ENCODE peak calls at places on chromosomes 16 and 17, in four cellular contexts. E is M059J, L is activated T-cell treated with anti-CD3 and anti-CD28 coated beads for 48 hours, W is T-helper 22 cell. M is an unnamed sample.

GRCh38 chr17:74833501-74834361 is 26.0 kb downstream of the GRIN2C start:
- DNase-seq in W (no peak), E (peak), L (no peak), M (no peak)

GRCh38 chr17:45893725-45894021 is 681 bp upstream of the MAPT start:
- DNase-seq in W (no peak), L (no peak), E (no peak), M (no peak)

GRCh38 chr16:79286646-79287423 is 313.7 kb downstream of the MAF start:
- DNase-seq in W (no peak), L (peak), E (no peak), M (no peak)

GRCh38 chr16:31248344-31248743 is 11.4 kb upstream of the ITGAM start:
- DNase-seq in W (no peak), L (no peak), E (no peak), M (no peak)

GRCh38 chr16:54342001-54342776 is 55.6 kb upstream of the IRX3 start:
- DNase-seq in W (no peak), E (no peak), L (no peak), M (peak)

GRCh38 chr16:787978-788398 is at the start of gene RPUSD1:
- DNase-seq in W (no peak), E (no peak), L (no peak), M (no peak)

GRCh38 chr17:81180836-81181810 is 15.1 kb upstream of the AATK start:
- DNase-seq in L (no peak), W (no peak), E (no peak), M (no peak)

GRCh38 chr17:48738424-48738802 is 9.9 kb upstream of the HOXB13 start:
- DNase-seq in E (no peak), L (no peak), W (no peak), M (no peak)

GRCh38 chr17:57986841-57987581 is 1.0 kb downstream of the VEZF1 start:
- DNase-seq in W (peak), L (peak), E (peak), M (peak)

GRCh38 chr16:11138026-11138768 is 117.8 kb downstream of the SOCS1 start:
- DNase-seq in L (no peak), W (no peak), E (peak), M (peak)

GRCh38 chr17:14069251-14069981 is at the start of gene COX10:
- DNase-seq in W (peak), L (peak), E (peak), M (peak)

GRCh38 chr17:79294459-79295071 is 219.9 kb downstream of the ENGASE start:
- DNase-seq in E (peak), W (no peak), L (peak), M (peak)

GRCh38 chr17:80978499-80979497 is 12.8 kb upstream of the CHMP6 start:
- DNase-seq in E (no peak), W (no peak), L (no peak), M (no peak)

GRCh38 chr17:77608431-77608830 is 350.1 kb upstream of the TNRC6C start:
- DNase-seq in L (no peak), E (no peak), W (no peak), M (no peak)

GRCh38 chr16:52578007-52578828 is 31.3 kb upstream of the TOX3 start:
- DNase-seq in W (no peak), E (no peak), L (no peak), M (no peak)

GRCh38 chr16:69833791-69834282 is 71.7 kb downstream of the WWP2 start:
- DNase-seq in E (no peak), L (no peak), W (no peak), M (no peak)

GRCh38 chr17:39813631-39814030 is 50.5 kb downstream of the IKZF3 start:
- DNase-seq in L (peak), W (peak), E (no peak), M (no peak)

GRCh38 chr17:73600103-73600871 is 44.0 kb downstream of the SDK2 start:
- DNase-seq in W (no peak), E (no peak), L (no peak), M (peak)

GRCh38 chr16:19071811-19072777 is 4.7 kb downstream of the COQ7 start:
- DNase-seq in W (no peak), L (peak), E (peak), M (peak)

GRCh38 chr17:43427362-43428043 is 28.7 kb downstream of the ARL4D start:
- DNase-seq in L (no peak), W (no peak), E (no peak), M (no peak)

GRCh38 chr17:14304222-14304844 is 3.5 kb downstream of the HS3ST3B1 start:
- DNase-seq in W (no peak), L (no peak), E (peak), M (no peak)

GRCh38 chr17:76083536-76083935 is 4.6 kb downstream of the ZACN start:
- DNase-seq in W (no peak), L (no peak), E (no peak), M (no peak)

GRCh38 chr17:61338874-61339478 is 60.7 kb upstream of the TBX2 start:
- DNase-seq in L (no peak), W (no peak), E (no peak), M (peak)

GRCh38 chr17:20232611-20233010 is 223.5 kb downstream of the SPECC1 start:
- DNase-seq in W (no peak), E (no peak), L (no peak), M (no peak)

GRCh38 chr16:11491524-11491923 is 95.2 kb downstream of the LITAF start:
- DNase-seq in W (no peak), E (no peak), L (no peak), M (no peak)

GRCh38 chr17:39473310-39473709 is 12.0 kb downstream of the CDK12 start:
- DNase-seq in L (no peak), E (no peak), W (no peak), M (no peak)